ENCODE peak calls at places on chromosomes 3 and 15, in ten cellular contexts. U is H9; A is upper lobe of left lung; L is stomach; N is mesendoderm; W is IMR-90; J is CD8-positive, alpha-beta memory T cell; C is Panc1; G is breast epithelium; K is GM23248. F is an unnamed sample. For H3K4me1, the result is how much of the 10 kb centered on the place peaks cover.

GRCh38 chr3:43389388-43390254 is 103.3 kb downstream of the SNRK start:
- DNase-seq in G (peak), J (peak), N (no peak), C (peak), A (no peak), U (no peak), L (peak), W (peak), K (no peak), F (peak)

GRCh38 chr15:88257311-88257901 is 867 bp upstream of the NTRK3 start:
- DNase-seq in W (no peak), L (no peak), G (no peak), J (no peak), U (peak), N (peak), K (peak), C (no peak), A (peak), F (no peak)

GRCh38 chr3:12231481-12231880 is 57.4 kb upstream of the PPARG start:
- DNase-seq in K (no peak), J (no peak), G (no peak), W (peak), A (no peak), L (no peak), C (no peak), U (no peak), N (no peak), F (no peak)

GRCh38 chr15:89776274-89777072 is at the start of gene MESP2:
- DNase-seq in A (peak), C (no peak), G (no peak), L (peak), U (peak), K (peak), W (peak), N (peak), J (peak), F (no peak)

GRCh38 chr3:38702231-38702630 is 52.7 kb upstream of the SCN5A start:
- DNase-seq in C (no peak), G (no peak), A (no peak), W (no peak), N (no peak), U (no peak), K (no peak), L (no peak), J (no peak), F (no peak)

GRCh38 chr3:46193436-46193835 is 14.7 kb downstream of the CCR1 start:
- DNase-seq in W (no peak), A (no peak), J (no peak), N (no peak), C (no peak), K (peak), L (no peak), G (no peak), U (no peak), F (no peak)

GRCh38 chr3:143171656-143172055 is 52.1 kb downstream of the CHST2 start:
- DNase-seq in K (peak), W (peak), J (no peak), L (no peak), A (no peak), G (no peak), U (no peak), C (no peak), N (no peak), F (no peak)

GRCh38 chr15:50358805-50359204 is 3.8 kb upstream of the GABPB1 start:
- DNase-seq in G (no peak), J (no peak), K (peak), C (no peak), W (peak), U (peak), L (no peak), A (no peak), N (peak), F (no peak)

GRCh38 chr3:76400141-76400540 is 614.8 kb upstream of the ZNF717 start:
- DNase-seq in G (no peak), L (no peak), W (peak), C (no peak), J (no peak), N (no peak), A (no peak), U (no peak), K (peak), F (no peak)

GRCh38 chr3:137647179-137647578 is 116.9 kb upstream of the SOX14 start:
- DNase-seq in L (no peak), U (peak), C (no peak), J (no peak), K (no peak), G (no peak), N (peak), W (no peak), A (no peak), F (no peak)

GRCh38 chr3:126659915-126660886 is 5.3 kb upstream of the TXNRD3 start:
- DNase-seq in J (no peak), W (no peak), L (no peak), G (no peak), C (no peak), U (peak), N (peak), K (peak), A (no peak), F (no peak)

GRCh38 chr15:27249046-27249722 is 278.2 kb downstream of the GABRG3 start:
- DNase-seq in J (no peak), N (no peak), U (no peak), L (no peak), C (no peak), W (no peak), G (no peak), K (no peak), A (no peak), F (no peak)

GRCh38 chr15:69300129-69300588 is 1.4 kb downstream of the PAQR5 start:
- DNase-seq in W (no peak), C (no peak), N (peak), L (peak), G (no peak), U (peak), A (no peak), K (no peak), J (no peak), F (no peak)

GRCh38 chr3:125043599-125044151 is 12.1 kb downstream of the HEG1 start:
- DNase-seq in A (peak), C (no peak), U (no peak), N (no peak), J (no peak), K (peak), W (no peak), G (peak), L (peak), F (no peak)

GRCh38 chr3:169145551-169145950 is 518.0 kb downstream of the MECOM start:
- DNase-seq in K (peak), J (no peak), N (no peak), U (no peak), G (no peak), A (no peak), W (no peak), C (no peak), L (no peak), F (no peak)

GRCh38 chr3:115819785-115820384 is 196.6 kb downstream of the GAP43 start:
- DNase-seq in K (peak), L (peak), N (peak), C (peak), U (peak), W (peak), J (peak), G (peak), A (no peak), F (peak)

GRCh38 chr3:112175037-112175436 is 42.0 kb upstream of the GCSAM start:
- DNase-seq in U (no peak), L (no peak), C (no peak), W (no peak), A (no peak), N (no peak), K (no peak), J (no peak), G (no peak), F (no peak)

GRCh38 chr3:179418610-179419009 is 32.7 kb downstream of the GNB4 start:
- DNase-seq in L (no peak), U (no peak), J (no peak), W (no peak), G (no peak), K (no peak), A (no peak), C (no peak), N (no peak), F (no peak)

GRCh38 chr15:38186505-38186904 is 66.1 kb upstream of the SPRED1 start:
- DNase-seq in C (no peak), L (no peak), W (no peak), A (no peak), N (no peak), K (no peak), J (no peak), U (no peak), G (no peak), F (no peak)

GRCh38 chr3:150920236-150920635 is 15.0 kb upstream of the MINDY4B start:
- DNase-seq in G (no peak), W (no peak), K (no peak), L (no peak), N (no peak), U (no peak), C (no peak), A (no peak), J (no peak), F (no peak)

GRCh38 chr15:41377978-41378377 is 24.3 kb downstream of the NDUFAF1 start:
- DNase-seq in W (no peak), G (no peak), K (no peak), C (no peak), J (no peak), U (no peak), L (no peak), N (no peak), A (no peak), F (no peak)

GRCh38 chr3:52490938-52491526 is 4.1 kb upstream of the STAB1 start:
- DNase-seq in C (no peak), G (no peak), J (no peak), L (no peak), A (peak), N (no peak), K (no peak), W (peak), U (no peak), F (peak)

GRCh38 chr3:150118219-150118618 is 147.5 kb upstream of the PFN2 start:
- DNase-seq in N (no peak), J (no peak), G (no peak), C (no peak), W (no peak), A (no peak), L (no peak), U (no peak), K (no peak), F (no peak)

GRCh38 chr3:158105710-158106438 is at the start of gene SHOX2:
- DNase-seq in G (no peak), L (peak), A (peak), N (peak), J (no peak), U (peak), K (peak), C (no peak), W (peak), F (no peak)

GRCh38 chr3:121719423-121719822 is 30.1 kb downstream of the GOLGB1 start:
- DNase-seq in L (no peak), K (no peak), J (no peak), A (no peak), W (no peak), U (no peak), C (no peak), G (no peak), N (no peak), F (no peak)

GRCh38 chr3:51581529-51581928 is 43.0 kb downstream of the RAD54L2 start:
- DNase-seq in U (no peak), C (no peak), G (no peak), K (peak), L (no peak), J (no peak), N (no peak), A (no peak), W (peak), F (no peak)

GRCh38 chr3:55305714-55306485 is 181.2 kb downstream of the WNT5A start:
- DNase-seq in A (no peak), N (no peak), G (no peak), C (no peak), L (no peak), K (peak), U (no peak), J (no peak), W (peak), F (no peak)

GRCh38 chr3:147712357-147712756 is 303.2 kb downstream of the ZIC1 start:
- DNase-seq in L (no peak), W (no peak), A (no peak), J (no peak), N (peak), K (no peak), C (no peak), U (peak), G (no peak), F (no peak)

GRCh38 chr3:147713234-147714133 is 304.3 kb downstream of the ZIC1 start:
- DNase-seq in W (no peak), J (no peak), U (no peak), G (no peak), L (no peak), A (no peak), C (no peak), N (no peak), K (no peak), F (no peak)
- H3K4me1 ChIP-seq in W (under half), J (under half), U (under half), G (under half), L (under half), A (under half), C (under half), N (under half), K (under half), F (under half)

GRCh38 chr3:29283297-29283681 is 2.4 kb downstream of the RBMS3 start:
- DNase-seq in C (no peak), A (no peak), J (no peak), K (peak), G (no peak), N (no peak), U (no peak), L (no peak), W (peak), F (no peak)

GRCh38 chr3:29280675-29281264 is at the start of gene RBMS3:
- DNase-seq in J (no peak), K (peak), N (peak), A (no peak), G (peak), U (peak), W (peak), C (no peak), L (peak), F (peak)

GRCh38 chr3:29282431-29283296 is 1.8 kb downstream of the RBMS3 start:
- DNase-seq in A (no peak), W (peak), K (peak), N (peak), C (no peak), L (no peak), G (no peak), U (no peak), J (no peak), F (no peak)

GRCh38 chr3:29279830-29280229 is 1.0 kb upstream of the RBMS3 start:
- DNase-seq in N (no peak), L (no peak), A (no peak), K (peak), C (no peak), G (no peak), J (no peak), W (peak), U (no peak), F (no peak)

GRCh38 chr3:29281265-29282228 is 676 bp downstream of the RBMS3 start:
- DNase-seq in C (no peak), U (peak), K (peak), G (no peak), W (peak), A (no peak), J (no peak), L (no peak), N (peak), F (no peak)
- H3K4me1 ChIP-seq in C (under half), U (under half), K (under half), G (under half), W (under half), A (under half), J (under half), L (under half), N (under half), F (under half)

GRCh38 chr3:49757197-49757596 is 29.1 kb downstream of the IP6K1 start:
- DNase-seq in L (no peak), A (no peak), C (no peak), J (no peak), W (no peak), K (no peak), G (no peak), N (peak), U (no peak), F (no peak)

GRCh38 chr3:49750056-49750455 is 26.3 kb upstream of the GMPPB start:
- DNase-seq in A (no peak), L (no peak), J (no peak), N (no peak), W (peak), K (peak), U (no peak), G (no peak), C (no peak), F (no peak)

GRCh38 chr3:49756036-49756435 is 30.3 kb downstream of the IP6K1 start:
- DNase-seq in K (no peak), C (no peak), J (no peak), N (no peak), G (no peak), U (no peak), L (no peak), W (no peak), A (no peak), F (no peak)

GRCh38 chr3:49751501-49751900 is 27.8 kb upstream of the GMPPB start:
- DNase-seq in A (no peak), J (no peak), W (no peak), N (no peak), G (no peak), K (no peak), L (no peak), U (no peak), C (no peak), F (no peak)

GRCh38 chr3:49754536-49754935 is 30.8 kb upstream of the GMPPB start:
- DNase-seq in N (no peak), L (no peak), K (no peak), J (no peak), W (no peak), A (no peak), G (no peak), C (no peak), U (no peak), F (no peak)
- H3K4me1 ChIP-seq in N (under half), L (under half), K (under half), J (under half), W (under half), A (under half), G (under half), C (under half), U (under half), F (under half)

GRCh38 chr3:195888311-195888761 is 20.0 kb downstream of the TNK2 start:
- DNase-seq in U (no peak), N (no peak), W (no peak), K (no peak), A (no peak), G (no peak), J (no peak), L (no peak), C (no peak), F (no peak)
- H3K4me1 ChIP-seq in U (under half), N (under half), W (under half), K (under half), A (under half), G (under half), J (under half), L (under half), C (under half), F (under half)

DNA sequence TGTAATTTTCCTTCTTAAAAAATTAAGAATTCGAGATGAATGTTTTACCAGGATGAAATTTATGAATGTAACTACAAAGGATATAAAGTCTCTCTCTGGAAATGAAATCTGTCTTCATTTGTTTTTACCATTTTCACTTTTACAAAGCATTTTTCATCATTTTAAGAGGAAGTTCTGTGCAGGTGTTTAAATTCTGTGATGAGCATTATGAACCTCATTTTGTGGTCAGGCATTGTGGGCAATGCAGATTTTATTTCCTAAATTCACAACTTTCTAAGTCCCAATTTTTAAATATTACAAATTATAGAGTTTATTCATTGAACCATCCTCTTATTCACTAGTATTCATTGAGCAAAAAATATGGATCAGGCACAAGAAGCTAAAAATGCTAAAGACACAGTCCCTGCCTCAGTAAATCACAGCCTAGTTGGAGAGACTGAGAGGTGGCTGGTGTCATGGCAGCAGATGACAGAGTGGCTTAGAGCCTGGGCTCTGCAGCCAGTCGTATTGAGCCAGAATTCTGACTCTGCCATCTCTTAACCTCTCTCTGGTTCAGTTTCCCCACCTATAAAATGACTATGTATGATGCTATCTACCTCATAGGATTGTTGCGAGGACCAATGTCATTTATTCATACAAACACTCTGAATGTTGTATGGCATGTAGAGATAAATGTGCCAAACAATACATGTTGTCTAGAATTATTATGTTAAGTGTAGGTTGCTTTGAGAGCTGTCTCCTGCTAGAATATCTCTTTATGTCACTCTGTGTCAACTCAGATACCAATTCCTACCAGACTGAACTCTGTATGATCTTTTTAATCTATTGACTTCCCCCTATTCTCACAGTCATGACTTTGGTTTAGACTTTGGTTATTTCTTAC is 7.5 kb upstream of the TGFBR2 start:
- DNase-seq in U (no peak), J (no peak), L (no peak), N (no peak), K (no peak), C (no peak), W (no peak), G (no peak), A (no peak), F (no peak)
- H3K4me1 ChIP-seq in U (under half), J (under half), L (under half), N (under half), K (under half), C (under half), W (under half), G (under half), A (under half), F (under half)